ENCODE peak calls at places on chromosome X, in ten cellular contexts. S, W, H, V, M, L, D, O, U and B are unnamed samples.

GRCh38 chrX:40237745-40238178 is 140.0 kb upstream of the BCOR start:
- DNase-seq in S (no peak), W (no peak), H (no peak), V (no peak), M (no peak), L (peak; percentile 42), D (no peak), O (no peak), U (no peak), B (peak; percentile 27)

GRCh38 chrX:3820170-3820569 is 106.7 kb upstream of the PRKX start:
- DNase-seq in S (no peak), W (no peak), H (peak; percentile 58), V (peak; percentile 78), M (peak; percentile 60), L (no peak), D (no peak), O (peak; percentile 93), U (no peak), B (no peak)

GRCh38 chrX:78075787-78076389 is 28.2 kb upstream of the PGK1 start:
- DNase-seq in S (no peak), W (peak; percentile 23), H (peak; percentile 22), V (no peak), M (no peak), L (no peak), D (no peak), O (no peak), U (no peak), B (no peak)

GRCh38 chrX:46444011-46444410 is 101.2 kb downstream of the ZNF674 start:
- DNase-seq in S (peak; percentile 84), W (peak; percentile 74), H (peak; percentile 85), V (peak; percentile 86), M (peak; percentile 84), L (no peak), D (no peak), O (peak; percentile 89), U (no peak), B (peak; percentile 25)

GRCh38 chrX:78514852-78515251 is 144.3 kb downstream of the RTL3 start:
- DNase-seq in S (peak; percentile 79), W (no peak), H (peak; percentile 63), V (no peak), M (no peak), L (peak; percentile 76), D (peak; percentile 63), O (no peak), U (no peak), B (peak; percentile 90)

GRCh38 chrX:103607385-103608304 is at the start of gene TCEAL3:
- DNase-seq in S (peak; percentile 22), W (no peak), H (peak; percentile 37), V (peak; percentile 76), M (peak; percentile 35), L (peak; percentile 82), D (no peak), O (peak; percentile 26), U (no peak), B (no peak)

GRCh38 chrX:110181459-110182137 is 136.3 kb downstream of the AMMECR1 start:
- DNase-seq in S (no peak), W (no peak), H (peak; percentile 20), V (no peak), M (no peak), L (no peak), D (no peak), O (no peak), U (no peak), B (no peak)

GRCh38 chrX:46636223-46636622 is 62.7 kb downstream of the CHST7 start:
- DNase-seq in S (no peak), W (no peak), H (no peak), V (no peak), M (no peak), L (no peak), D (no peak), O (no peak), U (no peak), B (no peak)

DNA sequence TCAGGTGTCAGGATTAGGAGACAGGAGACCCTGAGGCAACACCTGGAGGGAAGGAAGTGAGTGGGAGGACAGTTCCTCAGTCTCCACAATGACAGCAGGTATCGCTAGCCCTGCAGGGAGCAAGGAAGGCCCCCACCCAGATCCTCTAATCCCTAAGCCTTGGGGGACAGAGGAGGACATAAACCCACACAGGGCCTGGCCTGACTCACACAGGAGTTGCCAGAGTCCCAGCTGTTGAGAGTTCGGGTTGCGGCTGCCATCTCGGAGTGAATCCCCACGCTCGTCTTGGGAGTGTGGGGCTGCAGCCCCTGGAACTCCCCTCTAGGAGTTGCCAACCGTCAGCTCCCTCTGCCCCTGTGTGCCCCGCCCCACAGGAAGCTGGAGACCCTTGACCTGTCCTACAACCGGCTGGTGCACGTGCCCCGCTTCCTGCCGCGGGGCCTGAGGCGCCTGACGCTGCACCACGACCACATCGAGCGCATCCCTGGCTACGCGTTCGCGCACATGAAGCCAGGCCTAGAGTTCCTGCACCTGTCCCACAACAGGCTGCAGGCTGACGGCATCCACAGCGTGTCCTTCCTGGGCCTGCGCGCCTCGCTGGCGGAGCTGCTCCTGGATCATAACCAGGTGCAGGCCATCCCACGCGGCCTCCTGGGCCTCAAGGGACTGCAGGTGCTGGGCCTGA is 9.2 kb upstream of the BGN start:
- DNase-seq in S (no peak), W (no peak), H (no peak), V (no peak), M (no peak), L (no peak), D (no peak), O (no peak), U (no peak), B (no peak)
- H3K4me1 ChIP-seq in S (no peaks in the 10 kb centered on the region), W (no peaks in the 10 kb centered on the region), H (peaks cover 7% of the 10 kb centered on the region), V (peaks cover 6% of the 10 kb centered on the region), M (peaks cover 5% of the 10 kb centered on the region), L (no peaks in the 10 kb centered on the region), D (no peaks in the 10 kb centered on the region), O (peaks cover 14% of the 10 kb centered on the region), U (peaks cover 47% of the 10 kb centered on the region), B (peaks cover 2% of the 10 kb centered on the region)

DNA sequence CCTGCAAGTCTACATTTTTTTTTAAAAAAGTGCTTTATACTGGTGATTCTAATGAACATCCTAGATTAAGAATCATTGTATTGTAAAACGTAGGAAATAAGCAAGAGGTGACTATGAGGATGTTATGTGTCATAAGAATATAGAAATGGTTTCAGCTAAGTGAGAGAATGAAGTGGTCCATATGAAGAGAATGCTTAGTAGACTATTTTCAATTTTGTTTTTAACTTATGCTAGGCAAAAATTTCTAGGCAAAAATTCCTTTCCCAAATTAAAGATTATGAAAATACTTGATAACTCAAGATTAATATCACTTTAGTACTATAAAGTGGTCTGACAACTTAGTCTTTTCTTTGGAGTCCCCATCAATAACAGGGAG is 825 bp downstream of the DYNLT3 start:
- DNase-seq in S (no peak), W (no peak), H (no peak), V (peak; percentile 1), M (no peak), L (no peak), D (no peak), O (no peak), U (no peak), B (no peak)
- H3K9ac ChIP-seq in S (peak overlapping the region; percentile 75), W (peak overlapping the region; percentile 66), H (peak overlapping the region; percentile 97), V (peak overlapping the region; percentile 91), M (no peak overlapping the region), L (no peak overlapping the region), D (peak overlapping the region; percentile 65), O (peak overlapping the region; percentile 77), U (peak overlapping the region; percentile 44), B (peak overlapping the region; percentile 80)

GRCh38 chrX:12989456-12989855 is 14.5 kb downstream of the TMSB4X start:
- DNase-seq in S (no peak), W (no peak), H (no peak), V (no peak), M (peak; percentile 32), L (no peak), D (no peak), O (peak; percentile 13), U (no peak), B (no peak)

GRCh38 chrX:12986886-12987285 is 12.0 kb downstream of the TMSB4X start:
- DNase-seq in S (no peak), W (no peak), H (peak; percentile 12), V (no peak), M (no peak), L (no peak), D (no peak), O (no peak), U (no peak), B (no peak)

GRCh38 chrX:12988797-12989196 is 13.9 kb downstream of the TMSB4X start:
- DNase-seq in S (no peak), W (peak; percentile 60), H (peak; percentile 91), V (peak; percentile 67), M (peak; percentile 62), L (no peak), D (no peak), O (peak; percentile 74), U (peak; percentile 22), B (no peak)

GRCh38 chrX:12987340-12987739 is 12.4 kb downstream of the TMSB4X start:
- DNase-seq in S (no peak), W (no peak), H (no peak), V (no peak), M (no peak), L (no peak), D (no peak), O (no peak), U (no peak), B (no peak)

DNA sequence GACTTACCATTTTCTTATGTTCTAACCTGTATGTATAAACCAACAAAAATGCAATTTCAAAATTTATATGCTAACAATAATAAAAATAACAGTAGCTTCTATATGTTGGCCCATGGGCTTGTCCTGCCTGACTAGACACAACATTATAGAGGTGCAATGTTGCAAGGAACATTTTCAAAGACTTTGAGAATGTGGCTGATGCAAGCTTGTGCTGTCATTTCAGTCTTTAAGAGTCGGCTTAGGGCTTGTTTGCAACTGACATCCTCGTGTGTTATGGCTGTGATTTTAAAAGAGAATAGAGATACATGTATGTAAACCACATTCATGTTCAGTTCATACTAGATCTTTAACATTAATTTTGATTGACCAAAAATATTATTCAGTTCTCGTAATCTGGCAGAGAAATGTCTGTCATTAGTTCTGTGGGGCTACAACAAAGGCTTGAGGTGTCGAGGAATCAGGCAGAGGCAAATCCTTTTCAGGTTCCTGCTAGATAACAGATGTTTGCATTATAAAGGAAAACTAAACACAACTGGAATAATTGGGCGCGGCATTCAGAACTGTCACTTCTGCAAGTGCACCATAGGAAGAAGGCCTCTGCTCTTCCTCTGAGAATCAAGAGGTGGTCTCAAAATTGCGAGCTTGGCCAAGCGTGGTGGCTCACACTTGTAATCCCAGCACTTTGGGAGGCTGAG is 13.1 kb downstream of the TMSB4X start:
- DNase-seq in S (no peak), W (no peak), H (no peak), V (no peak), M (no peak), L (no peak), D (no peak), O (no peak), U (no peak), B (no peak)
- H3K4me1 ChIP-seq in S (no peaks in the 10 kb centered on the region), W (peaks cover 20% of the 10 kb centered on the region), H (peaks cover 45% of the 10 kb centered on the region), V (peaks cover 26% of the 10 kb centered on the region), M (peaks cover 4% of the 10 kb centered on the region), L (peaks cover 3% of the 10 kb centered on the region), D (peaks cover 28% of the 10 kb centered on the region), O (no peaks in the 10 kb centered on the region), U (no peaks in the 10 kb centered on the region), B (no peaks in the 10 kb centered on the region)

GRCh38 chrX:24475480-24475879 is 10.4 kb downstream of the PDK3 start:
- DNase-seq in S (no peak), W (no peak), H (no peak), V (no peak), M (no peak), L (no peak), D (no peak), O (no peak), U (no peak), B (no peak)

GRCh38 chrX:24478516-24478915 is 13.4 kb downstream of the PDK3 start:
- DNase-seq in S (no peak), W (no peak), H (no peak), V (no peak), M (no peak), L (no peak), D (no peak), O (no peak), U (no peak), B (no peak)

GRCh38 chrX:24482823-24483410 is 17.8 kb downstream of the PDK3 start:
- DNase-seq in S (no peak), W (no peak), H (no peak), V (no peak), M (no peak), L (no peak), D (no peak), O (no peak), U (no peak), B (no peak)

GRCh38 chrX:24483596-24483995 is 18.5 kb downstream of the PDK3 start:
- DNase-seq in S (no peak), W (no peak), H (no peak), V (no peak), M (no peak), L (no peak), D (no peak), O (no peak), U (no peak), B (no peak)

DNA sequence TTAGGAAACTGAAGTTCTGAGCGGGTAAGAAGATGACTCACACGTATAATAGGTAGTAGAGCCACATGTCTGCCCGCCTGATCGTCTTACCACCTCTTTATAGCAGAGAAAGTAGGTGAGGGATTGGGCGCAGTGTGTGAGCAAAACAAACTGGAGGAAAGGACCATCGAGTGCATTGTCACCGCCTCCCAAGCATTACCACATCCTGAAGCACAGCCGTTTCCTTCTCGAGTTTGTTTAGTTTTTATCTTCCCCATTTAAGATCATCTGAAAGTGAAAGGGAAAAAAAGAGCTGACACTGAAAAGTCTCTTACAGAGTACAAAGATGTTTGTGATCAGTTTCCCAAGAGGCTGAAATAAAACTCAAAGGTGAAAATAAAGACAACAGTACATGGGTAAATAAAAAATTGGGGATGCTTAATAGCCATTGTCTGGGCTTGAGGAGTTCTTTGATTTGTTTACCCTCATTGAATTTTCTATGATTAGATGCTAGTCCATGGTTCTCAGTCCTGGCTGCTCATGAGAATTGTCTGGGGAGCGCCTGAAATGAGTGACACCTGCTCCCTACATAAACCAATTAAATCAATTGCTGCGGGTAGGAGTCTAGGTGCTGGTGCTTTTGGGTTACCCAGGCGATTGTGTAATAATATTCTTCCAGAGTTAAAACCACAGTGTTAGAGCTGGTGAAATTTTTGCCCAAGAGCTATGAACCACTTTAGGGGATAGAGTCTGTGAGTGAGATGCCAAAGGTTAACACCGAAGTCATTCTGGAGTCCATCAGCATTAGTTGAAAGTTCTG is 15.0 kb downstream of the PDK3 start:
- DNase-seq in S (no peak), W (no peak), H (peak; percentile 22), V (no peak), M (peak; percentile 13), L (no peak), D (peak; percentile 86), O (peak; percentile 3), U (no peak), B (no peak)
- H3K9ac ChIP-seq in S (no peak overlapping the region), W (no peak overlapping the region), H (no peak overlapping the region), V (no peak overlapping the region), M (no peak overlapping the region), L (no peak overlapping the region), D (peak overlapping the region; percentile 48), O (no peak overlapping the region), U (no peak overlapping the region), B (no peak overlapping the region)